ENCODE peak calls at places on chromosomes 6 and 20, in six cellular contexts. W, U, V, P, Y and S are unnamed samples.

GRCh38 chr20:64069614-64070243 is 6.7 kb downstream of the TCEA2 start:
- DNase-seq in W (no peak), U (no peak), V (peak; percentile 57), P (no peak), Y (no peak), S (no peak)

GRCh38 chr6:129114992-129115391 is 232.1 kb downstream of the LAMA2 start:
- DNase-seq in W (no peak), U (no peak), V (no peak), P (no peak), Y (no peak), S (no peak)

GRCh38 chr6:81864124-81864523 is 111.6 kb upstream of the TENT5A start:
- DNase-seq in W (no peak), U (no peak), V (no peak), P (no peak), Y (no peak), S (peak; percentile 60)

GRCh38 chr6:135173989-135174484 is 7.1 kb upstream of the MYB start:
- DNase-seq in W (no peak), U (no peak), V (no peak), P (no peak), Y (no peak), S (no peak)

GRCh38 chr6:69846770-69847506 is 19.4 kb upstream of the COL19A1 start:
- DNase-seq in W (no peak), U (no peak), V (no peak), P (no peak), Y (no peak), S (no peak)

GRCh38 chr20:58691773-58692578 is 624 bp upstream of the NPEPL1 start:
- DNase-seq in W (peak; percentile 44), U (peak; percentile 12), V (no peak), P (peak; percentile 75), Y (no peak), S (no peak)

GRCh38 chr6:11066505-11067347 is 22.6 kb upstream of the ELOVL2 start:
- DNase-seq in W (no peak), U (no peak), V (no peak), P (no peak), Y (no peak), S (no peak)

GRCh38 chr6:109485536-109485935 is 2.5 kb upstream of the ZBTB24 start:
- DNase-seq in W (no peak), U (no peak), V (no peak), P (no peak), Y (no peak), S (no peak)

GRCh38 chr20:38751360-38751976 is 3.2 kb downstream of the ACTR5 start:
- DNase-seq in W (no peak), U (peak; percentile 67), V (peak; percentile 61), P (no peak), Y (no peak), S (peak; percentile 6)

GRCh38 chr6:136656121-136656520 is 105.9 kb upstream of the MAP7 start:
- DNase-seq in W (no peak), U (no peak), V (no peak), P (no peak), Y (no peak), S (no peak)

GRCh38 chr20:4045741-4046140 is 30.4 kb upstream of the RNF24 start:
- DNase-seq in W (no peak), U (no peak), V (no peak), P (no peak), Y (no peak), S (no peak)

GRCh38 chr6:144140859-144141258 is 9.5 kb upstream of the STX11 start:
- DNase-seq in W (no peak), U (no peak), V (no peak), P (no peak), Y (no peak), S (no peak)

GRCh38 chr6:105816875-105817274 is 269.3 kb upstream of the PRDM1 start:
- DNase-seq in W (no peak), U (no peak), V (peak; percentile 39), P (no peak), Y (no peak), S (no peak)

GRCh38 chr6:123805921-123806320 is 2.3 kb downstream of the NKAIN2 start:
- DNase-seq in W (no peak), U (no peak), V (peak; percentile 45), P (no peak), Y (no peak), S (peak; percentile 81)

GRCh38 chr20:37650661-37651060 is 43.2 kb upstream of the CTNNBL1 start:
- DNase-seq in W (no peak), U (no peak), V (no peak), P (no peak), Y (no peak), S (no peak)

GRCh38 chr20:7868108-7868507 is 72.2 kb downstream of the HAO1 start:
- DNase-seq in W (no peak), U (no peak), V (no peak), P (no peak), Y (no peak), S (no peak)

GRCh38 chr6:109660526-109660925 is 30.5 kb downstream of the AK9 start:
- DNase-seq in W (no peak), U (no peak), V (no peak), P (no peak), Y (no peak), S (no peak)

GRCh38 chr6:106056738-106057390 is 29.3 kb upstream of the PRDM1 start:
- DNase-seq in W (no peak), U (no peak), V (no peak), P (no peak), Y (no peak), S (peak; percentile 33)

GRCh38 chr20:49825521-49826033 is 12.9 kb downstream of the SLC9A8 start:
- DNase-seq in W (no peak), U (no peak), V (no peak), P (no peak), Y (no peak), S (no peak)

GRCh38 chr6:166626177-166627038 is 643 bp downstream of the RPS6KA2 start:
- DNase-seq in W (peak; percentile 44), U (peak; percentile 49), V (peak; percentile 47), P (peak; percentile 54), Y (peak; percentile 11), S (peak; percentile 50)